ENCODE peak calls at places on chromosomes 3 and 15, in six cellular contexts. W is H9, Y is IMR-90, V is H1, D is trophoblast cell, O is mesenchymal stem cell. T is an unnamed sample.

GRCh38 chr15:31265090-31265870 is 61.4 kb upstream of the KLF13 start:
- DNase-seq in Y (no peak), D (no peak), V (no peak), O (no peak), W (peak), T (no peak)

GRCh38 chr3:190322604-190323240 is 476 bp upstream of the CLDN1 start:
- DNase-seq in O (peak), D (no peak), V (no peak), Y (no peak), W (no peak), T (no peak)

GRCh38 chr3:129277829-129278271 is 820 bp upstream of the HMCES start:
- DNase-seq in V (no peak), Y (peak), D (no peak), W (peak), O (peak), T (no peak)

GRCh38 chr15:73564255-73564654 is 68.9 kb downstream of the NPTN start:
- DNase-seq in V (no peak), D (peak), Y (peak), W (no peak), O (peak), T (no peak)

GRCh38 chr15:85408270-85408746 is 27.9 kb downstream of the AKAP13 start:
- DNase-seq in O (no peak), W (no peak), V (no peak), Y (no peak), D (peak), T (no peak)

GRCh38 chr3:60301142-60301541 is 950.1 kb downstream of the FHIT start:
- DNase-seq in O (peak), Y (peak), D (peak), V (no peak), W (no peak), T (no peak)

GRCh38 chr3:196648856-196649255 is 9.4 kb downstream of the NRROS start:
- DNase-seq in D (no peak), W (no peak), Y (no peak), V (no peak), O (peak), T (no peak)

GRCh38 chr3:73791356-73791755 is 166.6 kb upstream of the PDZRN3 start:
- DNase-seq in O (no peak), D (no peak), V (no peak), Y (no peak), W (no peak), T (no peak)

GRCh38 chr3:99920530-99921376 is 103.1 kb downstream of the CMSS1 start:
- DNase-seq in O (peak), V (no peak), W (peak), Y (peak), D (no peak), T (no peak)

GRCh38 chr3:146498002-146498736 is 28.8 kb upstream of the PLSCR2 start:
- DNase-seq in D (no peak), W (no peak), Y (no peak), O (no peak), V (no peak), T (no peak)

GRCh38 chr3:1908651-1909445 is 189.8 kb upstream of the CNTN4 start:
- DNase-seq in Y (no peak), W (no peak), O (no peak), V (no peak), D (no peak), T (no peak)

GRCh38 chr15:100457201-100457600 is 71.5 kb downstream of the CERS3 start:
- DNase-seq in W (no peak), V (no peak), Y (peak), O (peak), D (no peak), T (peak)

GRCh38 chr3:124634210-124635168 is 95.8 kb upstream of the UMPS start:
- DNase-seq in O (no peak), D (no peak), V (no peak), Y (no peak), W (peak), T (no peak)

GRCh38 chr3:127412578-127413317 is 124.9 kb upstream of the PRR20G start:
- DNase-seq in V (no peak), D (no peak), W (peak), O (no peak), Y (no peak), T (no peak)

GRCh38 chr3:177488740-177489139 is 291.5 kb upstream of the TBL1XR1 start:
- DNase-seq in W (no peak), O (no peak), Y (no peak), D (no peak), V (no peak), T (no peak)

GRCh38 chr3:74546426-74546825 is 68.0 kb downstream of the CNTN3 start:
- DNase-seq in W (no peak), Y (peak), D (peak), V (no peak), O (no peak), T (no peak)

GRCh38 chr3:100506355-100506754 is 13.9 kb downstream of the TMEM45A start:
- DNase-seq in W (no peak), Y (peak), V (no peak), O (no peak), D (no peak), T (no peak)

GRCh38 chr3:56988874-56989433 is 71.5 kb upstream of the SPATA12 start:
- DNase-seq in D (peak), Y (peak), O (peak), W (peak), V (peak), T (peak)

GRCh38 chr3:183560607-183561006 is 5.1 kb upstream of the KLHL6 start:
- DNase-seq in V (no peak), O (no peak), Y (no peak), W (peak), D (no peak), T (no peak)

GRCh38 chr15:73399163-73399562 is 30.4 kb upstream of the HCN4 start:
- DNase-seq in V (no peak), O (no peak), D (no peak), Y (no peak), W (no peak), T (no peak)

GRCh38 chr3:171309906-171310359 is 150.3 kb downstream of the TNIK start:
- DNase-seq in D (peak), Y (peak), V (no peak), O (peak), W (no peak), T (no peak)

GRCh38 chr15:68348064-68348463 is 70.5 kb downstream of the FEM1B start:
- DNase-seq in D (no peak), V (no peak), Y (peak), W (no peak), O (peak), T (no peak)

GRCh38 chr3:112376996-112377395 is 44.0 kb downstream of the CD200 start:
- DNase-seq in W (no peak), V (no peak), O (no peak), Y (peak), D (peak), T (no peak)

GRCh38 chr15:78047631-78048409 is 29.7 kb downstream of the TBC1D2B start:
- DNase-seq in V (no peak), D (no peak), O (peak), Y (peak), W (no peak), T (no peak)

GRCh38 chr3:53493997-53494791 is at the start of gene CACNA1D:
- DNase-seq in V (peak), D (peak), W (peak), Y (no peak), O (no peak), T (no peak)

GRCh38 chr3:132187746-132188145 is 129.5 kb upstream of the ACP3 start:
- DNase-seq in V (no peak), O (no peak), D (no peak), Y (no peak), W (no peak), T (no peak)

GRCh38 chr3:126180477-126181397 is at the start of gene ALDH1L1:
- DNase-seq in W (peak), D (peak), Y (peak), O (peak), V (peak), T (peak)

GRCh38 chr3:106452096-106452495 is 583.3 kb upstream of the CBLB start:
- DNase-seq in V (no peak), D (no peak), O (no peak), Y (no peak), W (no peak), T (no peak)

GRCh38 chr3:106458952-106459351 is 590.1 kb upstream of the CBLB start:
- DNase-seq in D (no peak), O (no peak), V (no peak), Y (no peak), W (no peak), T (no peak)

GRCh38 chr3:106454497-106454896 is 585.7 kb upstream of the CBLB start:
- DNase-seq in W (no peak), O (no peak), Y (no peak), D (no peak), V (no peak), T (no peak)

GRCh38 chr3:106457278-106458210 is 588.7 kb upstream of the CBLB start:
- DNase-seq in O (peak), W (no peak), D (no peak), Y (peak), V (no peak), T (no peak)
- H2AFZ ChIP-seq in O (no peak), W (no peak), D (no peak), Y (no peak), V (no peak), T (no peak)

GRCh38 chr3:188153498-188153948 is 434 bp upstream of the LPP start:
- DNase-seq in W (peak), Y (peak), V (peak), O (peak), D (peak), T (peak)
- H3K18ac ChIP-seq in W (peak), Y (peak), V (peak), O (peak), D (peak), T (peak)

GRCh38 chr3:188003188-188004171 is 150.5 kb upstream of the LPP start:
- DNase-seq in D (no peak), Y (no peak), O (no peak), V (no peak), W (no peak), T (no peak)

GRCh38 chr3:188008582-188009213 is 145.3 kb upstream of the LPP start:
- DNase-seq in V (no peak), O (no peak), D (no peak), W (no peak), Y (no peak), T (no peak)

GRCh38 chr3:188007897-188008296 is 146.1 kb upstream of the LPP start:
- DNase-seq in O (no peak), V (no peak), Y (no peak), D (no peak), W (no peak), T (no peak)

GRCh38 chr3:188010478-188010877 is 143.5 kb upstream of the LPP start:
- DNase-seq in V (no peak), O (no peak), W (no peak), Y (no peak), D (peak), T (no peak)

GRCh38 chr3:188006726-188007393 is 147.1 kb upstream of the LPP start:
- DNase-seq in D (no peak), W (no peak), Y (no peak), O (no peak), V (no peak), T (no peak)
- H2AFZ ChIP-seq in D (no peak), W (no peak), Y (no peak), O (no peak), V (peak), T (no peak)

GRCh38 chr15:70762469-70763119 is 764 bp downstream of the UACA start:
- DNase-seq in V (no peak), D (peak), Y (peak), W (peak), O (peak), T (peak)

GRCh38 chr15:70761931-70762468 is 1.4 kb downstream of the UACA start:
- DNase-seq in D (no peak), Y (no peak), O (no peak), W (no peak), V (no peak), T (no peak)

GRCh38 chr15:70763950-70764730 is 782 bp upstream of the UACA start:
- DNase-seq in D (no peak), W (no peak), V (no peak), O (no peak), Y (no peak), T (no peak)

GRCh38 chr15:70761046-70761445 is 2.3 kb downstream of the UACA start:
- DNase-seq in V (no peak), Y (no peak), W (no peak), O (no peak), D (no peak), T (no peak)

DNA sequence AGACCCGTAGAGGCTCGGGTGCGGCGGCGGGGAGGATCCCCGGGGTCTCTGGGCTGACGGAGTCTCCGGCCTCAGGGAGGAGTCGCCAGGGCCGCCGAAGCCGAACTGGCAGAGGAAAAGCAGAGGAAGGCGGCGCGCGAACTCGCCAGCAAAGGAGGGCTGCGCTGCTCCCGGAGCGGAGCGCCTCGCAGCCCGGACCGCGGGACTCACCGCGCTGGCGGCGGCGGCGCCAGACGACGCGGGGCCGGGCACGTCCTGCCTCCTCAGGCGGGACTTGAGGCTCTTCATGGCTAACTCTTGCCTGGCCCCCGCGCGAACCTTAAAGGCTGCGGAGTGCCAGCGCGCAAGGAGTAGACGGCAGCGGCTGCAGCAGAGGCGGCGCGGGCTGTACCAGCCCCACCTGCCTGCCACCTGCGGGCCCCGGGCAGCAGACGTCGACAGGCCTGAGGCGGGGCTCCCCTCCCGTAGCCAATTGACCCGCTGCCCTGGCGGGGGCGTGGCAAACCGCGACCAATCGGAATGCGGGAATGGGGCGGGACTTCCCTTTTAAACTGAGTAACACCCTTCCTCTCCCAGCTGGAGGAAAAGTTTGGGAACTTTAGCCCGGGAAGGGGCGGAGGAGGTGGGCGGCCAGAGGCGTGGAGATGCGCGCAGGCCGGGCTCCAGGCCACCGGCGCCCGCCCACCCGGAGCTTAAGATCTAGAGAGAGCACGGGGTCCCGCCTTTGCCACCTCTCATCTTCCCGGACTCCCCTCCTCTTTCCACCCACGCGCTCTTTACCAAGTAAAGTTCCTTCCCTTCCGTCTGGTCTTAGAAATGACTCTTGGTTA is at the start of gene UACA:
- DNase-seq in D (peak), Y (peak), O (peak), V (peak), W (peak), T (peak)
- H3K18ac ChIP-seq in D (peak), Y (peak), O (peak), V (peak), W (no peak), T (peak)

GRCh38 chr15:40584191-40584590 is 9.9 kb upstream of the KNL1 start:
- DNase-seq in W (no peak), O (no peak), V (no peak), D (peak), Y (no peak), T (no peak)
- H2AFZ ChIP-seq in W (no peak), O (no peak), V (no peak), D (no peak), Y (no peak), T (peak)